ENCODE peak calls at places on chromosomes 11 and 22, in seven cellular contexts. M, D, L, C, E, J and Y are unnamed samples.

GRCh38 chr22:43529954-43530863 is 118.4 kb downstream of the MPPED1 start:
- DNase-seq in E (no peak), J (no peak), M (no peak), C (no peak), L (no peak), D (no peak), Y (no peak)

GRCh38 chr22:46984751-46985506 is 222.5 kb downstream of the TBC1D22A start:
- DNase-seq in M (no peak), E (no peak), D (no peak), L (no peak), C (no peak), J (peak), Y (no peak)

GRCh38 chr11:77789731-77790476 is 30.6 kb downstream of the RSF1 start:
- DNase-seq in L (no peak), D (no peak), M (no peak), E (peak), C (no peak), J (no peak), Y (no peak)

GRCh38 chr22:43262990-43263644 is 76.2 kb upstream of the TTLL12 start:
- DNase-seq in M (no peak), L (no peak), J (no peak), E (no peak), C (peak), D (no peak), Y (no peak)

GRCh38 chr22:45838257-45838891 is 138.6 kb downstream of the WNT7B start:
- DNase-seq in J (no peak), L (no peak), M (no peak), C (no peak), D (no peak), E (no peak), Y (no peak)

GRCh38 chr11:69367211-69367964 is 73.4 kb downstream of the MYEOV start:
- DNase-seq in C (no peak), D (peak), E (no peak), M (no peak), L (peak), J (peak), Y (no peak)

GRCh38 chr11:63369971-63370588 is 495 bp downstream of the SLC22A9 start:
- DNase-seq in E (no peak), C (no peak), D (no peak), M (no peak), L (no peak), J (no peak), Y (no peak)

GRCh38 chr11:17633279-17633986 is 85.9 kb upstream of the MYOD1 start:
- DNase-seq in E (no peak), C (no peak), J (no peak), L (no peak), D (no peak), M (no peak), Y (no peak)

GRCh38 chr11:68120212-68121066 is 749 bp downstream of the CHKA start:
- DNase-seq in L (peak), E (peak), C (peak), J (peak), D (no peak), M (peak), Y (no peak)

GRCh38 chr11:2699185-2699530 is 636 bp downstream of the KCNQ1OT1 start:
- DNase-seq in J (peak), E (peak), L (no peak), D (no peak), M (no peak), C (peak), Y (no peak)

GRCh38 chr11:8016396-8016949 is 29.3 kb downstream of the EIF3F start:
- DNase-seq in D (no peak), J (no peak), E (peak), L (no peak), C (no peak), M (no peak), Y (no peak)

GRCh38 chr11:46991391-46991790 is 54.8 kb downstream of the CSTPP1 start:
- DNase-seq in D (no peak), L (no peak), E (no peak), J (no peak), C (no peak), M (no peak), Y (no peak)

DNA sequence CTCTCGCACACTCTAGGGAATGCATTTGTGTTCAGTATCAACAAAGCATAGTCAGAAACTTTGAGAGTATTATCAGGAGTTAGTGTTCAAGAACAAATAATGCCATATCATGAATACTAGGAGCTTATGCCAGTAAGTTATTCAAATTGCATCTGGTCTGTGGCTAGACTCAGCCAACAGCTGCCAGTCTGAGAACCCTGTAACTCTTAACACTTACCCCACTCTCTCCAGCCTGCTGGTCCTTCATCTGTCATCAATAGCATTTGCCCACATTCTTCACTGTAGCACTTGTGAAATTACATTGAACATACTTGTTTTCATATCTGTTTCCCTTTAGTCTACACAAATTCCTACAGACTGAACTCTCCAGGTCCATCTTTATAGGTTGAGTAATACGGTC is 1157.5 kb upstream of the RAG2 start:
- DNase-seq in C (no peak), L (no peak), M (no peak), D (no peak), E (no peak), J (no peak), Y (no peak)
- TF ChIP-seq POLR2AphosphoS5 in C (no peak), L (no peak), M (no peak), D (no peak), E (no peak), J (no peak), Y (no peak)

DNA sequence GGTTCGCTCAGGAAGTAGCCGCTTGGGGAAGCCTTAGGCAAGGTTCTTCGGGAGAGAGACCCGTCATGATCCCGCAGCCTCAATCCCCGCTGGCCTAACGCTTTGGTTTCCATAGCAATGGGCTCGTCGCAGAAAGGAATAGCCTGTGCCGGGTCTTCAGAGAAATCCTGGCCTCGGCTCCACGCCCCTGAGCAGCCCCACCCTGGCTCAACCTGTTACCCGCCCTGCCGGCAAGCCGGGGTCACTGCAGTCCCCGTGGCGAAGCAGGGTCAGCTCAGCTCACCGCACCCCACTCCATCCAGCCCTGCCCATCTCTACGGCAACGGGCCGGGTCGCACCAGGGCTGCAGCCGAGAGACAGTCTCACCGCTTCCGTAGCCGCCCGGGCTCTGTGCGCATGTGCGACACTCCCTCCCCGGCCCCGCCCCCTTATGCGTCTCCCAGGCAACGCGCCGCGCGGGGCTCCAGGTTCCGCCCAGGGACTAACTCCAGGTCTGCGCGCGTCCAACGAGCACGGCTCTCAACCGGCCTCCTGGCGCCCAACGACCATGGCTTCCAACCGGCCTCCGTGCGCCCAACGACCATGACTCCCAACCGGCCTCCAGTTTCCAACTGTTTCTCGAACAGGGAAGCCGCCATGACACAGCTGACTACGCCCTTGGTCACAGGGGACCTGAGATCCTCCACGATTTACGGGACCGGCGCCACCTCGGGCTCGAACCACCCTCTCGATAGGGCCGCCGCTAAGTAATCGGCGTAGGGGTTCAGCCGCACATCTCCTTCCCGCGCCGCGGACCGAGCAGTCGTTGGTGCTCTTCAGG is at the start of gene DUSP18:
- DNase-seq in C (peak), J (peak), D (peak), L (peak), E (peak), M (peak), Y (no peak)
- TF ChIP-seq POLR2AphosphoS5 in C (peak), J (peak), D (peak), L (peak), E (no peak), M (peak), Y (peak)

GRCh38 chr11:60937811-60938210 is 13.6 kb downstream of the TMEM132A start:
- DNase-seq in M (no peak), L (no peak), D (no peak), C (no peak), J (no peak), E (no peak), Y (no peak)

GRCh38 chr11:60938500-60938899 is 13.5 kb downstream of the SLC15A3 start:
- DNase-seq in C (no peak), L (no peak), D (no peak), M (no peak), E (no peak), J (no peak), Y (no peak)

GRCh38 chr11:60941371-60942119 is 10.4 kb downstream of the SLC15A3 start:
- DNase-seq in D (no peak), E (no peak), L (no peak), J (no peak), M (no peak), C (no peak), Y (no peak)

GRCh38 chr11:60939301-60939700 is 12.7 kb downstream of the SLC15A3 start:
- DNase-seq in C (no peak), L (no peak), D (no peak), J (no peak), M (no peak), E (no peak), Y (no peak)

GRCh38 chr11:60939828-60940227 is 12.1 kb downstream of the SLC15A3 start:
- DNase-seq in D (no peak), E (no peak), J (no peak), L (no peak), C (no peak), M (no peak), Y (no peak)
- TF ChIP-seq POLR2AphosphoS5 in D (no peak), E (no peak), J (no peak), L (no peak), C (no peak), M (no peak), Y (no peak)

DNA sequence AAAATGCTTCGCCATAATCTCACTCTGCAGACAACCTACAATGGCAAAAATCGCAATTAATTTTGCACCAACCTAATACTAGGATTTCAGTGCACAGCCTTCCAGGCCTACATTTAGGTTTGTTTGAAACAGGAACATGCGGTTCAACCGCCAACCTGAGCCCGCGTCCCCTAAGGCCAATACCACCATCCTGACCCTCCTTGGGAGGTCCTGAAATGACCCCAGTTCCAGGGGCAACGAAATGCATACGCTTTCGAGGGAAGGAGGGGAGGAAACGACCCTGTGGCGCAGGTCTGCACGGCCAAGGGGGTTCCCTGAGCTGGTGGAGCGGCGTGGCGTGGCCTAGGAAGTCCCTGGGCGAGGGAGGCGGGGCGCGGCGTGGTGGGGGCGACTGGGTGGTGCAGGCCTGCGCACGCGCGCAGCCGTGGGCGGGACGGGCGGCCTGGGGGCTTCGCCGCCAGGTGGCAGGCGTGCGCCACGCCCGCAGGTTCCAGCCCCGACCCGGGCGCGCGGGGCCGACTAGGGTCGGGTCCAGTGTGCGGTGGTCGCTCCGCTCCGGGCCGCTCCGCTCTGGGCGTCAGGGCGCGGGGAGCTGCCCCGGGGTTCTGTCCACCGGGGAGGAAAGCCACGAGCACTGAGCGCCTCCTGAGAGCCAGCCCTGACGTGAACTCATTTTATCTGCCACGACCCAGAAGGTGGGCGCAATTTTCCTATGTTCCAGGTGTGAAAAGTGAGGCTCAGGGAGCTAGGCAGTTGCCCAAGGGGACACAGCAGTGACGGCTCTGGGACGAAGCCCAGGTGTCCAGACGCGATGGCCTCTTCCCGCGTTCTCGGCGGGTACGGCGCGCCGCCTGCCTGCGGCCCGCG is 94.2 kb downstream of the SWAP70 start:
- DNase-seq in C (peak), M (peak), L (peak), J (peak), E (peak), D (peak), Y (no peak)
- TF ChIP-seq POLR2AphosphoS5 in C (peak), M (peak), L (no peak), J (peak), E (peak), D (peak), Y (peak)

GRCh38 chr22:37806409-37807338 is 1.1 kb upstream of the GCAT start:
- DNase-seq in D (no peak), E (peak), M (no peak), C (no peak), L (peak), J (peak), Y (no peak)

GRCh38 chr22:37805878-37806277 is 1.9 kb upstream of the GCAT start:
- DNase-seq in E (no peak), J (no peak), C (no peak), L (no peak), M (no peak), D (no peak), Y (no peak)

GRCh38 chr22:37804502-37804885 is 3.2 kb upstream of the GCAT start:
- DNase-seq in D (no peak), C (no peak), J (no peak), L (no peak), M (no peak), E (peak), Y (no peak)

GRCh38 chr22:37803636-37804371 is 3.9 kb upstream of the GCAT start:
- DNase-seq in E (peak), C (no peak), J (no peak), L (no peak), D (no peak), M (no peak), Y (no peak)

DNA sequence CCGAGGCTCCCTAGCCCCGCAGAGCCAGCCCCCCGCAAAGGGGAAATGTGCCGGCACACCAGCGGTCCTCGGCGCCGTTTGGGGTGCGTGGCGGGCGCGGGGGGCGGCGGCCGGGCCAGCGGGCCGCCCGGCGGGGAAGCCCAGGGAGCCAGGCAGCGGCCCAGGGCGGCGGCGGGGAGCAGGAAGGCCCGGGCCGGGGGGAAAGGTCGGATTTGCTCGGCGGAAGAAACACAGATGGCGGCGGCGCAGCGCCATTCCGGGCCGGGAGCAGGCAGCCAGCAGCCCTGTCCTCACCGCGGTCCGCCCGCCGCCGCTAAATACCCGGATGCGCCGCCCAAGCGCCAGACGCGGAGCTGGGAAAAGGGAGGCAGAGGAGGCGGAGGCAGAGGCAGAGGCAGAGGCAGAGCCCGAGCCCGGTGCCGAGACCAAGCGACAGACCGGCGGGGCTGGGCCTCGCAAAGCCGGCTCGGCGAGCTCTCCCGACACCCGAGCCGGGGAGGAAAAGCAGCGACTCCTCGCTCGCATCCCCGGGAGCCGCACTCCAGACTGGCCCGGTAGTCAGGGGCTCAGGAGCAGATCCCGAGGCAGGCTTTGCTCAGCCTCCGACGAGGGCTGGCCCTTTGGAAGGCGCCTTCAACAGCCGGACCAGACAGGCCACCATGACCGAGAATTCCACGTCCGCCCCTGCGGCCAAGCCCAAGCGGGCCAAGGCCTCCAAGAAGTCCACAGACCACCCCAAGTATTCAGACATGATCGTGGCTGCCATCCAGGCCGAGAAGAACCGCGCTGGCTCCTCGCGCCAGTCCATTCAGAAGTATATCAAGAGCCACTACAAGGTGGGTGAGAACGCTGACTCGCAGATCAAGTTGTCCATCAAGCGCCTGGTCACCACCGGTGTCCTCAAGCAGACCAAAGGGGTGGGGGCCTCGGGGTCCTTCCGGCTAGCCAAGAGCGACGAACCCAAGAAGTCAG is 2.6 kb upstream of the GCAT start:
- DNase-seq in E (peak), M (peak), J (peak), L (peak), C (peak), D (peak), Y (no peak)
- TF ChIP-seq POLR2AphosphoS5 in E (peak), M (peak), J (peak), L (peak), C (peak), D (peak), Y (peak)

GRCh38 chr11:129815596-129816461 is at the start of gene TMEM45B:
- DNase-seq in D (no peak), M (no peak), L (no peak), C (peak), E (peak), J (no peak), Y (no peak)
- TF ChIP-seq POLR2AphosphoS5 in D (no peak), M (no peak), L (no peak), C (peak), E (no peak), J (no peak), Y (no peak)

DNA sequence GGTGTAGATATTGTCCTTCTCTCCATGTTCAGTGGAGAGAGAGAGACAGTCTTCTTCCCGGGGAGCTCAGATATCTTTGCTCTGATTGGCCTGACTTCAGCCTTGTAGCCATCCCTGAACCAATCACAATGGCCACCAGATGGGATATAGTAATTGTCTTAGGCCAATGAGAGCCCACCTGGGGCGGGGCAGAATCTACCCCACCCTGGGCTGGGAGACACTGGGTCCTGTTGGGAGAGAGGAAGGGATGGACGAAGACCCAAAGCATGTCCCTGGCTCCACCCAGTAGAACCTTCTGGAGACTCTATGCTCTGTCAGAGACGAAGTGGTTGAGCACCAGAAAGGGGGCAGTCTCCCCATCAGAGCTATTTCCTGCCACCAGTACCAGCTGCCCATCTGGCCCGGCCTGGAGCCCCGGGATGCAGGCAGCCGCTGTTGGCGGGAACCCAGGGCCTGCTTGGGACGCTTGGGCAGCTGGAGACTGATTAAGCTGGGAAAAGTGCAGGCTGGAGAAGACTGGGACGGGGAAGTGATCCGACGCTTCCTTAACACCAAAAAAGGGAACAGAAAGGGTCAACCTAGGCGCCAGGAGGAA is 31.6 kb upstream of the CBX7 start:
- DNase-seq in J (peak), M (no peak), L (no peak), D (no peak), E (peak), C (no peak), Y (no peak)
- TF ChIP-seq POLR2AphosphoS5 in J (no peak), M (no peak), L (peak), D (peak), E (peak), C (peak), Y (no peak)

GRCh38 chr11:65500262-65501004 is 1.6 kb downstream of the MALAT1 start:
- DNase-seq in L (peak), C (peak), J (peak), E (no peak), D (no peak), M (no peak), Y (no peak)
- TF ChIP-seq POLR2AphosphoS5 in L (peak), C (peak), J (peak), E (peak), D (no peak), M (peak), Y (peak)

GRCh38 chr22:22119003-22119402 is 125.6 kb upstream of the VPREB1 start:
- DNase-seq in C (no peak), M (no peak), D (peak), J (no peak), L (no peak), E (no peak), Y (no peak)

GRCh38 chr22:22122348-22123117 is 122.1 kb upstream of the VPREB1 start:
- DNase-seq in C (no peak), D (peak), J (no peak), L (no peak), E (no peak), M (no peak), Y (no peak)

GRCh38 chr22:22123118-22123959 is 121.2 kb upstream of the VPREB1 start:
- DNase-seq in E (peak), J (no peak), D (peak), L (no peak), M (no peak), C (no peak), Y (no peak)

GRCh38 chr22:22121445-22121844 is 123.1 kb upstream of the VPREB1 start:
- DNase-seq in C (no peak), J (no peak), D (no peak), E (no peak), M (no peak), L (no peak), Y (no peak)

DNA sequence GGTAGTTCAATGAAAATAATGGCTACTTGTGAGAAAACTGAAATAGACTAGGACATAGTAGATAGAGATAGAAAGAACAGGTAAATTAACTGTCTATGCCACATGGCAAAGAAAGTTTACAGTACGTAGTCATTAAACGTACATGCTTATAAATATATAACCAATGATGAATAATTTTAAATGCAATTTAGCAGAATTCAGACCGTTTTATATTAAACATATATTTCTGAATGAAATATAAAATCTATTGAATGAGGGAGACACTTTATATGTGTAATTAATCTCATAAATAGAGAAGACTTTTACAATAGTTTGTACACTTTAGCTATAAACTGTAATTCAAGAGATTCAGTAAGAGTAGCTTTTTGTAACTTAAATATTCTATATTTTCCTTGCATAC is 124.4 kb upstream of the VPREB1 start:
- DNase-seq in J (no peak), M (no peak), E (no peak), D (no peak), L (no peak), C (no peak), Y (no peak)
- TF ChIP-seq POLR2AphosphoS5 in J (no peak), M (no peak), E (no peak), D (no peak), L (no peak), C (no peak), Y (no peak)